ENCODE peak calls at places on chromosomes 4 and X, in four cellular contexts. One of them, this sample, is unnamed.

GRCh38 chrX:78527263-78527662 is 131.9 kb downstream of the RTL3 start:
- DNase-seq in K562: no peak
- DNase-seq in HepG2: no peak
- DNase-seq in GM12878: no peak
- DNase-seq in this sample: no peak

GRCh38 chrX:46770006-46770816 is 11.3 kb upstream of the SLC9A7 start:
- DNase-seq in HepG2: no peak
- DNase-seq in K562: no peak
- DNase-seq in GM12878: no peak
- DNase-seq in this sample: no peak

GRCh38 chr4:174365018-174365587 is 81.4 kb downstream of the CEP44 start:
- DNase-seq in HepG2: peak; percentile 30
- DNase-seq in GM12878: no peak
- DNase-seq in K562: peak; percentile 19
- DNase-seq in this sample: no peak

GRCh38 chrX:100687128-100687527 is 43.1 kb downstream of the SRPX2 start:
- DNase-seq in K562: no peak
- DNase-seq in GM12878: no peak
- DNase-seq in HepG2: no peak
- DNase-seq in this sample: no peak

GRCh38 chr4:72319596-72319995 is 249.4 kb downstream of the ADAMTS3 start:
- DNase-seq in K562: no peak
- DNase-seq in GM12878: no peak
- DNase-seq in HepG2: no peak
- DNase-seq in this sample: no peak

GRCh38 chrX:39645059-39645895 is 452.5 kb downstream of the BCOR start:
- DNase-seq in K562: peak; percentile 28
- DNase-seq in GM12878: no peak
- DNase-seq in HepG2: no peak
- DNase-seq in this sample: no peak

GRCh38 chr4:81565137-81565870 is 93.6 kb upstream of the RASGEF1B start:
- DNase-seq in K562: no peak
- DNase-seq in GM12878: no peak
- DNase-seq in HepG2: no peak
- DNase-seq in this sample: no peak

GRCh38 chr4:10605746-10606482 is 78.7 kb downstream of the CLNK start:
- DNase-seq in K562: no peak
- DNase-seq in HepG2: no peak
- DNase-seq in GM12878: no peak
- DNase-seq in this sample: no peak

GRCh38 chrX:54413753-54414152 is 26.5 kb upstream of the TSR2 start:
- DNase-seq in K562: no peak
- DNase-seq in HepG2: peak; percentile 45
- DNase-seq in GM12878: no peak
- DNase-seq in this sample: no peak

DNA sequence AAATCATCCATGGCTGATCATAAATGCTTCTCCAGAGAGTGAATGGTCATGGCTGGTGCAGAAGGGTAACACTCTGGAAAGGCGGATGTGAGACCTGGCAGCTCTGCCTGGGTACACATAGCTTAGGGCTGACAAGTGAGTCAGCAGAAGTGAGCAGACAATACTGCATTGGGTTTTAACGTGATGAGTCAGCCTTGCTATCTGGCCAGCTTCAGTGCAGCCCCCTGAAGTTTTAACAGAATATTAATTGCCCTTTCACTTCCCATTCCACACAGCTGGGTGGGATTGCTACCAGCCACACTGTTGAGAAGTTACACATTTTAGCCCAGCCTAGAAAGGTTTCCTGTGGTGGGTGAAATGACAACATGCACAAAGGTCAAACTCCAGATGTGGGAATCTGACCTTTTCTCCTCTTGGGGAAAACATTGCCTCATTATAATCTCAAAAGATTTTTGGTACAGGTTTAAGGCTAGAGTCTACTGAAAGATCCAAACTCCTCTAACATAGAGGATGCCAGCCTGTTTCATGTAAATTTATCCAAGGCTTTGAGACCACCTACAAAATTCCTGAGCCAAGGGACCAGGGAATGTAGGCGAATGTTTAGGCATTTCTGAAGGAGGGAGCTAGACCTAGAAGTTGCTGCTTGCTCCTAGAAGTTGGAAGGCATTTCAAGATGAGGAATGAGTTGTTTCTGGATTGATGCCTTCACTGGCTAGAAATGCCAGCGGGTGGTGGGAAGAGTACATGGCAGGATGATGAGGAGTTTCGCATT is 230.3 kb upstream of the PGRMC2 start:
- DNase-seq in K562: peak; percentile 69
- DNase-seq in GM12878: peak; percentile 94
- DNase-seq in HepG2: peak; percentile 68
- DNase-seq in this sample: no peak
- TF ChIP-seq ETV6 in K562: no peak
- TF ChIP-seq ETV6 in GM12878: peak; percentile 65
- TF ChIP-seq ETV6 in HepG2: no peak
- TF ChIP-seq ETV6 in this sample: no peak

GRCh38 chr4:6381571-6382123 is 90.8 kb downstream of the PPP2R2C start:
- DNase-seq in K562: no peak
- DNase-seq in GM12878: no peak
- DNase-seq in HepG2: no peak
- DNase-seq in this sample: no peak

GRCh38 chr4:6380746-6381411 is 91.5 kb downstream of the PPP2R2C start:
- DNase-seq in K562: no peak
- DNase-seq in GM12878: no peak
- DNase-seq in HepG2: no peak
- DNase-seq in this sample: no peak

GRCh38 chr4:6385288-6385687 is 87.1 kb downstream of the PPP2R2C start:
- DNase-seq in K562: no peak
- DNase-seq in HepG2: no peak
- DNase-seq in GM12878: no peak
- DNase-seq in this sample: no peak

GRCh38 chr4:6383929-6384328 is 88.5 kb downstream of the PPP2R2C start:
- DNase-seq in HepG2: no peak
- DNase-seq in K562: no peak
- DNase-seq in GM12878: no peak
- DNase-seq in this sample: no peak

DNA sequence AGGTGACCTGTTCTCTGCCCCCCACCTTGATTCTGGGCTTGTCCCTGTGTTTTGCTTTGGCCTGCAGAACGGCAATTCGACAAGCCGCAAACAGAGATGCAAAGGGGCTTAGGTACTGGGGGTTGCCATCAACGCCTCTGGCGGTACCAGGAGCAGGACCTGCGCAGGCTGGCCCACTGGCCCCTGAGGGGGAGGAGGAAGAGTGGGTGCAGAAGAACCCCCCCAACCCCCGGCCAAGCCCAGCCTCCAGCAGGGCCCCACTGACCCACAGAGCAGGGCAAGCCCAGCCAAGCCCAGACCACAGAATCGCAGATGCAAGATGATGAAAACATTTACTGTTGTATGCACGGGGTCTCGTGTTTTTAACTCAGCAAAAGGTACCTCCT is 89.4 kb downstream of the PPP2R2C start:
- DNase-seq in K562: no peak
- DNase-seq in GM12878: no peak
- DNase-seq in HepG2: no peak
- DNase-seq in this sample: no peak
- TF ChIP-seq ETV6 in K562: no peak
- TF ChIP-seq ETV6 in GM12878: no peak
- TF ChIP-seq ETV6 in HepG2: no peak
- TF ChIP-seq ETV6 in this sample: no peak

DNA sequence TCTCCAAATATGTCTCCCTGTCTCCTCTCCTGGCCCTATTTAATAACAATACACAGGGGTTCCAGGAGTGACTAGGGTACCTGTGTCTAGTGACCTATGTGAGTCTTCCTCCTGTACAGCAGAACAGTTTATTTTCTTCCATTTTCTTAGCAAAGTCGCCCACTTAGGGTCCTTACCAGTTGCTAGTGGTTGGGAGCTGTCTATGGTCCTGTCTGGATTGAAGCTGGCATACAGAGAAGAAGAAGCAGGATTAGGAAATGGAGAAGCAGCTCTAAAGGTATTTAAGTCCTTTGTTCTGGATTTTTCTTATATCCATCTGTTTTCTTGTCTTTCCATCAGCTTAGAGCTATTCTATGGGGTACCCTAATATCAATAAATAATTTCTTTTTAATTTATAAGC is 587.1 kb upstream of the CPEB2 start:
- DNase-seq in GM12878: no peak
- DNase-seq in HepG2: no peak
- DNase-seq in K562: no peak
- DNase-seq in this sample: no peak
- TF ChIP-seq ETV6 in GM12878: no peak
- TF ChIP-seq ETV6 in HepG2: no peak
- TF ChIP-seq ETV6 in K562: no peak
- TF ChIP-seq ETV6 in this sample: no peak

DNA sequence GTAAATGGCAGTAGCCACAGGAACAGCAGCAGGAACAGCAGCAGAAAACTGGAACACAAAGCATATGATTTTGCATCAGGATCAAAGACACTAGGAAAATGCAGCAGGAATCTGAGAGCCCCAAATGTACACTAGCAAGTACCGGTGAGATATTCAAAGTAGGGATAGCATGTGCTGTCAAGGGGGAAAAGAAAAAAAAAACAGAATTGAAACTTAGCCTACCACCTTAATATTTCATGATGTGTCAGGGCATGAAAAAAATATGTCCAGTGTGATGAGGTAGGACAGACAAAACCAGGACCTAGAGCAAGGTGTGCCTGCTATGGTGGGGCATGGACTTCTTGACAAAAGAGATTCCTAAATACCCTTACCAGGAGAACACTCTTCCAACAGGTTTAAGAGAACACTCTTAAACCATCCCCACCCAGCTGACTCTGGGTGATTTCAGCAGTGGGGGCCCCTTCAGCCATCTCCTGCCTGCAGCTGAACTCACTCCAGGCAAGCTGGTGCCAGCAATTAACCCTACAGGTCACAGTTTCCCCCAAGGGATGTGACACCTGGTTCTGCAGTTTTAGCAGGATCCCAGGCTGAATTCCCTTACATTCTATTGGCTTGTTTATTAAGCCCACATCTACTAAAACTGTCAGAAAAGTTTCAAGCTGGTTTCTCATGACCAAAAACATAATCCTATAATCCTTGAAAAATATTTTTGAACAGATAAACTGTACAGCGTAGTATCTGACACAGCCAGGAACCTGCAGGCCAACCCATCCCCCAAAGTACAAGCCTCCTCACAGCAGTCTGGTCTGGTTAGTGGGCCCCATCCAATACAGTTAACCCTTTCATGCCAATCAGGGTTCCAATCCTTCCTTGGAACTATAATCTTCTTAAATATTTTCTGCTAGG is 62.9 kb upstream of the FMR1 start:
- DNase-seq in HepG2: no peak
- DNase-seq in K562: no peak
- DNase-seq in GM12878: no peak
- DNase-seq in this sample: no peak
- TF ChIP-seq ETV6 in HepG2: no peak
- TF ChIP-seq ETV6 in K562: no peak
- TF ChIP-seq ETV6 in GM12878: no peak
- TF ChIP-seq ETV6 in this sample: no peak

GRCh38 chr4:2756691-2757350 is 685 bp upstream of the TNIP2 start:
- DNase-seq in K562: no peak
- DNase-seq in GM12878: no peak
- DNase-seq in HepG2: no peak
- DNase-seq in this sample: no peak
- TF ChIP-seq ETV6 in K562: no peak
- TF ChIP-seq ETV6 in GM12878: no peak
- TF ChIP-seq ETV6 in HepG2: no peak
- TF ChIP-seq ETV6 in this sample: no peak

GRCh38 chr4:133162941-133163340 is 13.8 kb downstream of the PCDH10 start:
- DNase-seq in GM12878: no peak
- DNase-seq in K562: no peak
- DNase-seq in HepG2: no peak
- DNase-seq in this sample: no peak
- TF ChIP-seq ETV6 in GM12878: no peak
- TF ChIP-seq ETV6 in K562: no peak
- TF ChIP-seq ETV6 in HepG2: no peak
- TF ChIP-seq ETV6 in this sample: no peak

This sample was measured in WTC11.